ENCODE peak calls at places on chromosomes 5 and 9, in seven cellular contexts. U, B, K, J, F, L and C are unnamed samples.

GRCh38 chr5:55344392-55344992 is 36.7 kb downstream of the MTREX start:
- DNase-seq in F (peak), L (peak), J (peak), B (no peak), U (peak), K (no peak), C (peak)

GRCh38 chr9:130578865-130579737 is at the start of gene FUBP3:
- DNase-seq in L (peak), K (peak), U (peak), F (peak), J (peak), B (peak), C (peak)

GRCh38 chr5:74624931-74625505 is 15.5 kb downstream of the ENC1 start:
- DNase-seq in B (no peak), L (no peak), U (no peak), F (no peak), K (no peak), J (no peak), C (no peak)

GRCh38 chr9:26744362-26744965 is 148.1 kb downstream of the CAAP1 start:
- DNase-seq in B (no peak), U (no peak), J (no peak), F (no peak), L (peak), K (no peak), C (peak)

GRCh38 chr9:125125523-125125922 is 17.8 kb downstream of the SCAI start:
- DNase-seq in L (no peak), B (no peak), K (no peak), U (no peak), J (no peak), F (no peak), C (no peak)

GRCh38 chr9:131048332-131048731 is 39.4 kb downstream of the LAMC3 start:
- DNase-seq in L (no peak), K (no peak), B (no peak), J (no peak), U (no peak), F (no peak), C (no peak)

GRCh38 chr5:155193018-155193417 is 179.5 kb downstream of the KIF4B start:
- DNase-seq in K (no peak), U (no peak), F (no peak), B (no peak), J (no peak), L (no peak), C (peak)

GRCh38 chr9:22037954-22038690 is 29.0 kb upstream of the CDKN2B start:
- DNase-seq in F (no peak), B (no peak), U (no peak), L (no peak), K (no peak), J (no peak), C (no peak)

GRCh38 chr5:157602505-157602904 is 26.9 kb upstream of the ADAM19 start:
- DNase-seq in L (no peak), U (no peak), B (peak), K (no peak), F (no peak), J (no peak), C (no peak)

GRCh38 chr9:117046666-117047327 is 359.7 kb downstream of the TRIM32 start:
- DNase-seq in L (no peak), K (no peak), B (no peak), U (no peak), J (no peak), F (no peak), C (no peak)

GRCh38 chr9:120917989-120918630 is 8.5 kb downstream of the TRAF1 start:
- DNase-seq in L (no peak), K (no peak), U (no peak), F (no peak), B (no peak), J (no peak), C (no peak)

GRCh38 chr9:129379181-129379836 is 201.2 kb upstream of the IER5L start:
- DNase-seq in B (no peak), F (no peak), K (no peak), J (no peak), U (no peak), L (no peak), C (no peak)

GRCh38 chr5:27855491-27855890 is 817.1 kb upstream of the CDH9 start:
- DNase-seq in J (no peak), K (no peak), U (no peak), B (no peak), F (no peak), L (no peak), C (no peak)

GRCh38 chr5:82356808-82357671 is 78.9 kb upstream of the RPS23 start:
- DNase-seq in F (peak), B (no peak), J (peak), K (no peak), U (peak), L (no peak), C (peak)

GRCh38 chr5:151863566-151863965 is 61.1 kb downstream of the GLRA1 start:
- DNase-seq in J (no peak), K (no peak), F (no peak), B (no peak), L (no peak), U (no peak), C (no peak)

GRCh38 chr9:32783168-32783891 is at the start of gene TMEM215:
- DNase-seq in U (no peak), F (peak), K (no peak), B (no peak), J (no peak), L (peak), C (no peak)

GRCh38 chr5:120139039-120139438 is 325.1 kb upstream of the PRR16 start:
- DNase-seq in J (peak), L (no peak), F (no peak), K (no peak), B (no peak), U (no peak), C (peak)

GRCh38 chr5:72134226-72134625 is 27.0 kb downstream of the MAP1B start:
- DNase-seq in J (no peak), U (no peak), K (no peak), B (no peak), F (no peak), L (peak), C (no peak)

GRCh38 chr9:81601639-81602623 is 87.4 kb downstream of the TLE1 start:
- DNase-seq in J (no peak), F (peak), K (no peak), L (no peak), B (no peak), U (no peak), C (no peak)

GRCh38 chr9:133975511-133975910 is 16.6 kb downstream of the VAV2 start:
- DNase-seq in F (no peak), K (no peak), L (no peak), J (no peak), B (no peak), U (no peak), C (no peak)

GRCh38 chr9:90556897-90557296 is 85.7 kb downstream of the DIRAS2 start:
- DNase-seq in L (no peak), B (no peak), K (no peak), F (no peak), J (no peak), U (no peak), C (no peak)

GRCh38 chr5:115602585-115603125 is 376 bp upstream of the TICAM2 start:
- DNase-seq in U (no peak), L (peak), B (no peak), F (no peak), J (no peak), K (no peak), C (no peak)

GRCh38 chr5:87340716-87341115 is 72.0 kb downstream of the CCNH start:
- DNase-seq in J (no peak), L (no peak), K (no peak), B (no peak), F (no peak), U (no peak), C (no peak)

GRCh38 chr9:89892053-89892419 is 287.2 kb downstream of the GADD45G start:
- DNase-seq in U (no peak), J (no peak), L (no peak), B (no peak), F (no peak), K (no peak), C (no peak)

GRCh38 chr5:120254385-120254784 is 209.7 kb upstream of the PRR16 start:
- DNase-seq in U (no peak), L (no peak), J (no peak), B (no peak), F (no peak), K (no peak), C (no peak)

GRCh38 chr5:157516016-157516415 is 56.0 kb downstream of the NIPAL4 start:
- DNase-seq in L (no peak), F (no peak), J (peak), U (no peak), K (no peak), B (no peak), C (no peak)

GRCh38 chr5:53601570-53601969 is 41.1 kb downstream of the NDUFS4 start:
- DNase-seq in F (no peak), J (no peak), K (no peak), L (no peak), U (no peak), B (no peak), C (peak)

GRCh38 chr9:93579711-93580516 is 3.5 kb downstream of the PHF2 start:
- DNase-seq in U (peak), K (no peak), J (no peak), B (no peak), L (no peak), F (no peak), C (no peak)

GRCh38 chr5:159304961-159305595 is 25.2 kb downstream of the IL12B start:
- DNase-seq in L (no peak), U (no peak), B (no peak), F (no peak), K (no peak), J (no peak), C (no peak)

GRCh38 chr5:176533894-176534611 is 3.1 kb downstream of the RNF44 start:
- DNase-seq in K (no peak), L (no peak), J (no peak), U (peak), F (no peak), B (no peak), C (no peak)

GRCh38 chr9:125332527-125332926 is 70.9 kb downstream of the GAPVD1 start:
- DNase-seq in F (no peak), K (no peak), L (no peak), B (no peak), J (no peak), U (no peak), C (no peak)

GRCh38 chr5:150129813-150130492 is 25.7 kb downstream of the PDGFRB start:
- DNase-seq in B (peak), L (peak), J (no peak), U (peak), F (peak), K (no peak), C (peak)

GRCh38 chr9:31137151-31137849 is 1247.1 kb upstream of the ACO1 start:
- DNase-seq in U (no peak), J (peak), L (no peak), K (no peak), B (no peak), F (no peak), C (peak)

GRCh38 chr5:126799780-126800179 is 22.8 kb downstream of the LMNB1 start:
- DNase-seq in B (no peak), U (no peak), F (no peak), L (no peak), K (no peak), J (no peak), C (no peak)

GRCh38 chr5:126801174-126801991 is 24.4 kb downstream of the LMNB1 start:
- DNase-seq in K (no peak), J (no peak), F (no peak), B (no peak), U (no peak), L (no peak), C (no peak)

GRCh38 chr5:126805108-126805507 is 28.2 kb downstream of the LMNB1 start:
- DNase-seq in F (no peak), B (no peak), K (no peak), J (no peak), L (no peak), U (no peak), C (no peak)

DNA sequence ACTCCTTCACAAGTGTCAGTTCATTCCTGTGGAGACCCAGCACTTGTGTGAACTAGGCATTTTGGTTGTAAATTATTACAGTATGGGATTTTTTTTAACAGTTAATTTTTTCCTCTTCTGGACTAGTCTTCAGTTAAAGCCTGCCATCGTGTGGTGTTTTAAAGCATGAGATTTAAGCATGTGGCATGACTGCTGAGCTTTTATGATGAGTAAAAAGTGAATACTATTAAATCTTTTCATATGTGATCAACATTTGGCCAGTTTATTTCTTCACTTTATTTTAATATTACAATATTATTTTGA is 25.0 kb downstream of the LMNB1 start:
- DNase-seq in B (no peak), J (no peak), U (no peak), K (no peak), F (no peak), L (no peak), C (no peak)
- TF ChIP-seq CTCF in B (no peak), J (peak), U (peak), K (peak), F (no peak), L (no peak), C (no peak)

DNA sequence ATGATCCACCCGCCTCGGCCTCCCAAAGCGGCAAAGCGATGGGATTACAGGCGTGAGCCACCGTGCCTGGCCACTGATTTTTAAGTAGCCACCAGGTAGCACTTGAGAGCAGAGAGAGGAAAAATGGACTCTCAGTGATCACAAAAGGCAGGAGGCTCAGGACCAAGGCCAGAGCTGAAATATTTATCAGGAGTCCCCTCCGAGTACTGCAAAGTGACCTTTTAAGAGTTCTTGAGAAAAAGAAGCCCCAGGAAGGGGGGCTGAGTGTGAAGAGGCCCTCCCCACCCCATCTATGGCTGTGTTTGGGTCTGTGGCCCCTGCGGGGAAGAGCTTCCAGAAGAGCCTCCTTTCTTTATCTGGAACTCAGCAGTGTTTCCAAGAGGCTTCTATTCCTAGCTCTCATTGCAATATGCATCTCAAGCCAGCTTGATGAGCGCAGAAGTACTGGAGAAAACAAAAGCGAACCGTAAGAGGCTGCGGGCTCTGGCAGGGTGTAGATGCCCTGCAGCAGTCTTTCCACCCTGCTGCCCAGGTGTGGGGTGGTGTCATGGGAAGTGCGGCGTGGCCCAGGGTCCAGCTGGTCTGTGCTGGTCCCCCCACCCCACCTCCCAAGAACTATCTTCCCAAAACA is 75.5 kb upstream of the CDK20 start:
- DNase-seq in B (no peak), K (no peak), F (no peak), L (no peak), U (no peak), J (no peak), C (no peak)
- TF ChIP-seq CTCF in B (no peak), K (no peak), F (no peak), L (peak), U (no peak), J (no peak), C (no peak)

GRCh38 chr5:113243349-113243664 is 191.5 kb downstream of the TSSK1B start:
- DNase-seq in B (no peak), K (no peak), F (no peak), U (no peak), J (no peak), L (no peak), C (no peak)

GRCh38 chr5:113240951-113241726 is 193.7 kb downstream of the TSSK1B start:
- DNase-seq in J (no peak), B (no peak), K (no peak), F (no peak), L (no peak), U (no peak), C (no peak)

GRCh38 chr5:113244966-113245365 is 189.8 kb downstream of the TSSK1B start:
- DNase-seq in K (no peak), U (no peak), L (no peak), J (no peak), F (no peak), B (no peak), C (no peak)

GRCh38 chr5:113240032-113240431 is 194.8 kb downstream of the TSSK1B start:
- DNase-seq in L (no peak), K (no peak), B (no peak), F (no peak), U (no peak), J (no peak), C (no peak)

GRCh38 chr5:113242481-113243348 is 192.1 kb downstream of the TSSK1B start:
- DNase-seq in J (no peak), K (no peak), B (no peak), L (no peak), U (no peak), F (no peak), C (no peak)
- TF ChIP-seq CTCF in J (no peak), K (no peak), B (no peak), L (no peak), U (no peak), F (no peak), C (no peak)

DNA sequence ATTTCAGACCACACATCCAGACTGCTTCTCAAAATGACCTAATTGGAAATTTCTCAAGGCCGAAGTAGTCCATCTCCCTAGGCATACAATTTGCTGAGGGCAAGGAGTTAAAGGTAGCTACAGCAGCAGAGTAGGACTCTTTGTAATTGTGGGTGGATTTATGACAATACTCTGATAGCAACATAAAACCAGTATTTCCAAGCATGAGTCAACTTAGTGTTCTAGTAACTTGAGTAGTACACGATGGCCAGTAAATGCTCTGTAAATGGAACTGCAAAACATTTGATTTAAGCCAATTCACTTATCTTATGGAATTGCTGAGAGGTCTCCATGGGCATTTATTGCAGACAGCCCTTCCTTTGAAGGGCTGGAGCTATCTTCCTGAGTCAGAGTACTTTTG is 352.2 kb downstream of the PLK2 start:
- DNase-seq in F (no peak), L (no peak), J (no peak), U (no peak), K (no peak), B (no peak), C (no peak)
- TF ChIP-seq CTCF in F (no peak), L (no peak), J (no peak), U (no peak), K (no peak), B (no peak), C (no peak)

DNA sequence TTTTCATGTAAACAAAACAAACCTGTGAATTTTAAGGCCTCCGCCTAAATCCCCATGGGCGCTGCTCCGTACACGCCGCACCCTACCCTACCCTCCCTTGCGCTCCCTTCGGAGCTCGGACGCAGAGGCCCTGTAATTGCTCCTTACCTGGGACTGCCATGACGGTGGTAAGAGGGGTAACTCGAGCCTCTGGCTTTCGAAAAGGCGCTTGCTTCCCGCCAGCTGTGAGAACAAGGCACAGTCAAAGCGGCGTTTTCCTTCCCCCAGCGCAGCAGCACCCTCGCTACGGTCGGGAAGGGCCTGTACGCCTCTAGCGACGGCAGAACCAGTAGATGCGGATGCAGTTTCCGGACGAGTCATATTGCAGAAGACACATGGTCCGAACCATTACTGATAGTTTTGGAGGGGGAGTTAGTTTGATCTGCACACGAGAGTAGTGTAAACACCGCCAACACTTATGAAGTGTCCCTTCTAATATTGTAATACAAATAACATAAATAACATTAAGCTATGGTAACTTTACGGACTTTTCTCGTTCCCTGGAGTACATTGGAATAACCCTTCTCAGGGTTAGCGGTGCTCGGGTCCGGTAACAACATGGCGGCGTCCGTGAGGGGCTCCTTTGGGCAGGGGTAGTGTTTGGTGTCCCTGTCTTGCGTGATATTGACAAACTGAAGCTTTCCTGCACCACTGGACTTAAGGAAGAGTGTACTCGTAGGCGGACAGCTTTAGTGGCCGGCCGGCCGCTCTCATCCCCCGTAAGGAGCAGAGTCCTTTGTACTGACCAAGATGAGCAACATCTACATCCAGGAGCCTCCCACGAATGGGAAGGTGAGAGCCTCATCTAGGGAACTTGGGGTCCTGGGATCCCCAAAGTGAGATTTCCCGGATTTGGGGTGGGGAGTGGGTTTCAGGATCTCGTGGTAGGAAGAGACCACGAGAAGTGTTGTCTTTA is at the start of the genes CWC27 and SREK1IP1:
- DNase-seq in K (peak), U (peak), L (peak), F (peak), J (peak), B (peak), C (peak)
- TF ChIP-seq CTCF in K (peak), U (no peak), L (peak), F (no peak), J (peak), B (no peak), C (no peak)

DNA sequence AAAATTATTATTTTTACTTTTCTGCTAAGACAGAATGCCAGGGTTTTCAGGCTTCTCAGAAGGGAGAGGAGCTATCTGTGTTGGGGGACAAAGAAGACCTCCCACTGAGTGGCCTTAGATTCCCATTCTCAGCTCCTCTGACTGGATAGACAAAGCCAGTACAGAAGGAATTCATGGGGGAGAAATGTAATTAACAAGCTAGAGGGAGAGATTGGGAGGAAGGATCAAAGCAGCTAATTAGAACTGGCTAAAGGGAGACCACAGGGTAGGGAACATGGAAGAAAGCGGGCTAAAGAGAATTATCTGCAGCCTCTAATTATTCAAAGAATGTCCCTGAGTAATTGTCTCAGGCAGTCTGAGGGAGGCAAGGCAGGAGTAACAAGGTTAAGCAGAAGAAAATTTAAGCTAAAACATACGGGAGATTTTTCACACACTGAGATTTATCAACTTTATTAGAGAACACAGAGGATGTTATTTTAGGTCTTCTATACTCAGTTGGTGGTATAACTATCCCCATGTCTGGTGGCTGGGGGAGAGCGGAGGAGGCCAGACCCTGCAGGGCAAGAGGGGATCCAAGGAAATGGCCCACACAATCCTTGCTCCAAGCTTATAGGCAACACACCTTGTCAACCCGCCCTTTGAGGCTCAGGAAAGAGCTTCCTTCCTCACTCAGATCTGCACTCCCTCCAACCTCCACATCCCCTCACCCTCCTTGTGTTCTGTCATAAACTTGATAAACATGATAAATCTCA is 87.7 kb upstream of the LRRTM2 start:
- DNase-seq in K (no peak), B (no peak), F (no peak), L (peak), U (no peak), J (no peak), C (no peak)
- TF ChIP-seq CTCF in K (no peak), B (no peak), F (no peak), L (no peak), U (no peak), J (no peak), C (no peak)